ENCODE peak calls at places on chromosomes 4 and X, in six cellular contexts. One of them, this sample, is unnamed.

GRCh38 chrX:128807367-128807766 is 715.9 kb downstream of the SMARCA1 start:
- DNase-seq in H9: no peak
- DNase-seq in BJ: no peak
- DNase-seq in lower lobe of right lung: no peak
- DNase-seq in AG04449: no peak
- DNase-seq in mucosa of descending colon: no peak
- DNase-seq in this sample: no peak

GRCh38 chr4:20194079-20195013 is 57.4 kb upstream of the SLIT2 start:
- DNase-seq in H9: no peak
- DNase-seq in BJ: peak; percentile 78
- DNase-seq in lower lobe of right lung: no peak
- DNase-seq in AG04449: peak; percentile 63
- DNase-seq in mucosa of descending colon: no peak
- DNase-seq in this sample: no peak

GRCh38 chrX:39975094-39975865 is 122.5 kb downstream of the BCOR start:
- DNase-seq in H9: no peak
- DNase-seq in BJ: no peak
- DNase-seq in lower lobe of right lung: no peak
- DNase-seq in AG04449: no peak
- DNase-seq in mucosa of descending colon: peak; percentile 77
- DNase-seq in this sample: no peak

GRCh38 chrX:122703762-122704161 is 480.3 kb upstream of the GRIA3 start:
- DNase-seq in H9: no peak
- DNase-seq in BJ: no peak
- DNase-seq in lower lobe of right lung: no peak
- DNase-seq in AG04449: no peak
- DNase-seq in mucosa of descending colon: no peak
- DNase-seq in this sample: no peak

GRCh38 chrX:70043685-70044084 is 6.1 kb downstream of the AWAT2 start:
- DNase-seq in H9: no peak
- DNase-seq in BJ: no peak
- DNase-seq in lower lobe of right lung: no peak
- DNase-seq in AG04449: no peak
- DNase-seq in mucosa of descending colon: no peak
- DNase-seq in this sample: no peak

GRCh38 chr4:81314196-81314896 is 99.3 kb upstream of the PRKG2 start:
- DNase-seq in H9: no peak
- DNase-seq in BJ: peak; percentile 41
- DNase-seq in lower lobe of right lung: peak; percentile 55
- DNase-seq in AG04449: no peak
- DNase-seq in mucosa of descending colon: peak; percentile 79
- DNase-seq in this sample: no peak

GRCh38 chr4:173415885-173416658 is 17.2 kb upstream of the SCRG1 start:
- DNase-seq in H9: no peak
- DNase-seq in BJ: no peak
- DNase-seq in lower lobe of right lung: peak; percentile 85
- DNase-seq in AG04449: no peak
- DNase-seq in mucosa of descending colon: peak; percentile 64
- DNase-seq in this sample: no peak

GRCh38 chr4:19259920-19260319 is 991.8 kb upstream of the SLIT2 start:
- DNase-seq in H9: no peak
- DNase-seq in BJ: no peak
- DNase-seq in lower lobe of right lung: no peak
- DNase-seq in AG04449: no peak
- DNase-seq in mucosa of descending colon: no peak
- DNase-seq in this sample: no peak

DNA sequence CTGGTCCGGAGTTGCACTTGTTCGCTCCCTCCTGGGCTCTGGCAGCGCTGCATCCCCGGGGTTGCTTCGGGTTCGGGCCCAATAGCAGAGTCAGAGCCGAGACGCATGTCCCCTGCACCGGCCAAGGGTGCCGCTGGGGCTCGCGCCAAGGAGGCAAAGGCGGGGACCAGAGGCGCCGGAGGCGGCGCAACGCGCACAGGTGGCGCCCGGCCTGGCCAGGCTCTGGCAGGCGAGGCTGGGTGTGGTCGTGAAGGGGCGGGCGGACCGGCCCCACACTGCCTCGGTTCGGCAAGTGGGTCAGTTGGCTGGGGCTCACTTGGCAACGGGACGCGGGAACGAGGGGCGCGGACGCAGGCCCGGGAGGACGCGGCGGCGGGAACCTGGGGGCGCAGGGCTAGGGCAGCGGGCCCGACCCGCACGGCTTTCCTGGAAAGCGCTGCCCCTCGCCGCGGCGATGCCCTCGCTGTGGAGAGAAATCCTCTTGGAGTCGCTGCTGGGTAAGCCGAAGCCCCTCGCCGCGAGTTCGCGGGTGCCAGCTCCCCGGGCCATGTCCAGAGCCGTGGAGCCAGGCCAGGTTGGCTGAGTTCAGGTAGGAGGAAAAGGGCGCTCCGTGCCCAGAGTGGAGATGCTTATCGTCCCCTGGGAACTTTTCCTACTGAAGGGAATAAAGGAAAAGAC is at the start of gene CWH43:
- DNase-seq in H9: peak; percentile 73
- DNase-seq in BJ: no peak
- DNase-seq in lower lobe of right lung: peak; percentile 39
- DNase-seq in AG04449: no peak
- DNase-seq in mucosa of descending colon: peak; percentile 81
- DNase-seq in this sample: peak; percentile 41
- TF ChIP-seq CTCF in H9: peak; percentile 39
- TF ChIP-seq CTCF in BJ: no peak
- TF ChIP-seq CTCF in lower lobe of right lung: no peak
- TF ChIP-seq CTCF in AG04449: no peak
- TF ChIP-seq CTCF in mucosa of descending colon: no peak
- TF ChIP-seq CTCF in this sample: no peak

GRCh38 chrX:100410901-100411801 is 1.1 kb upstream of the PCDH19 start:
- DNase-seq in H9: peak; percentile 35
- DNase-seq in BJ: no peak
- DNase-seq in lower lobe of right lung: no peak
- DNase-seq in AG04449: no peak
- DNase-seq in mucosa of descending colon: no peak
- DNase-seq in this sample: peak; percentile 43

GRCh38 chrX:100409316-100410082 is 574 bp downstream of the PCDH19 start:
- DNase-seq in H9: no peak
- DNase-seq in BJ: no peak
- DNase-seq in lower lobe of right lung: no peak
- DNase-seq in AG04449: no peak
- DNase-seq in mucosa of descending colon: no peak
- DNase-seq in this sample: no peak

GRCh38 chrX:100408643-100409315 is 1.3 kb downstream of the PCDH19 start:
- DNase-seq in H9: peak; percentile 46
- DNase-seq in BJ: no peak
- DNase-seq in lower lobe of right lung: no peak
- DNase-seq in AG04449: no peak
- DNase-seq in mucosa of descending colon: no peak
- DNase-seq in this sample: no peak

GRCh38 chrX:100411802-100412333 is 1.8 kb upstream of the PCDH19 start:
- DNase-seq in H9: no peak
- DNase-seq in BJ: no peak
- DNase-seq in lower lobe of right lung: no peak
- DNase-seq in AG04449: no peak
- DNase-seq in mucosa of descending colon: no peak
- DNase-seq in this sample: no peak

DNA sequence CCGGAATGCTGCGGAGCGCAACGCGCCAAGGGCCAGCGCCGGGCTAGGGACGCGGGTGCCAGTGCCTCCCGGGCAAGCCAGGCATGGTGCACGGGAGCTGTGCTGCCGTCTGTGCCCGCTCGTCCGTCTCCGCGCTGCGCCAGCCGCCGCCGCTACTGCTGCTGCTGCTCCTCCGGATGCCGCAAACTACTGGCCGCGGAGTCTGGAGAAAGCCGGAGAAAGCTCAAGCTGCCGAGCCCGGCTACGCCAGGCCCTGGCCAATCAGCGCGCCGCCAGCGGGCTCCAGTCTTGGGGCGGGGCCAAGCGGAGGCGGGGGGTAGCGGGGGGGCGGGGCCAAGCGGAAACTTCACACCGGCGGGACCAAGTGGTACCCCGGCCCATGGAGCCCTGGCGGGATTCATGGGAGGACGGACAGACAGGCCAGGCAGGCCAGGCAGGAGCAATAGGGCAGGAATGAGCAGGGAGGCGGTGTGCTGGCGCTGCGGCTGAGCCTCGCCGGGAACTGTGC is at the start of gene PCDH19:
- DNase-seq in H9: peak; percentile 86
- DNase-seq in BJ: no peak
- DNase-seq in lower lobe of right lung: peak; percentile 52
- DNase-seq in AG04449: no peak
- DNase-seq in mucosa of descending colon: no peak
- DNase-seq in this sample: peak; percentile 73
- TF ChIP-seq CTCF in H9: no peak
- TF ChIP-seq CTCF in BJ: no peak
- TF ChIP-seq CTCF in lower lobe of right lung: no peak
- TF ChIP-seq CTCF in AG04449: no peak
- TF ChIP-seq CTCF in mucosa of descending colon: no peak
- TF ChIP-seq CTCF in this sample: no peak

DNA sequence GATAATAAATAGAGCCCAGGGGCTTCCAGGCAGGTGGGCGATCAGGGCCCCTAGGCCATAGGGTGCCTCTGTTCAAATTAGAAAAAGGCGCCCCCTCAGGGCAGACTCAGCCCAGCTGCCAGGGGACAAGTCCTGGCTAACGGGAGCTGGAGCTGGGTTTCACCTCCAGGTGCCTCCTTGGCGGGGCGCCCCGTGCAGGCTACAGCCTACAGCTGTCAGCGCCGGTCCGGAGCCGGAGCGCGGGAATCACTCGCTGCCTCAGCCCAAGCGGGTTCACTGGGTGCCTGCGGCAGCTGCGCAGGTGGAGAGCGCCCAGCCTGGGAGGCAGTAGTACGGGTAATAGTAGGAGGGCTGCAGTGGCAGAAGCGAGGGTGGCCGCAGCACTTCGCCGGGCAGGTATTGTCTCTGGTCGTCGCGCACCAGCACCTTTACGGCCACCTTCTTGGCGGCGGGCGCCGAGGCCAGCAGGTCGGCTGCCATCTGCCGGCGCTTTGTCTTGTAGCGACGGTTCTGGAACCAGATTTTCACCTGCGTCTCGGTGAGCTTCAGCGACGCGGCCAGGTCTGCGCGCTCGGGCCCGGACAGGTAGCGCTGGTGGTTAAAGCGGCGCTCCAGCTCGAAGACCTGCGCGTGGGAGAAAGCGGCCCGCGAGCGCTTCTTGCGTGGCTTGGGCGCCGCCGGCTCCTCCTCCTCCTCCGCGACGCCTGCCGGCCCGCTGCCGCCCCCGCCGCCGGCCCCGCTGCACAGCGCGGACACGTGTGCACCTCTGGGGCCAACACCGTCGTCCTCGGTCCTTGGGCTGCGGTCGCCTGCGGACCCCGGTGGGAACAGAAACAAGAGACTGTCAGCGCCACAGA is 2.4 kb downstream of the NKX3-2 start:
- DNase-seq in H9: peak; percentile 90
- DNase-seq in BJ: no peak
- DNase-seq in lower lobe of right lung: no peak
- DNase-seq in AG04449: no peak
- DNase-seq in mucosa of descending colon: no peak
- DNase-seq in this sample: peak; percentile 41
- TF ChIP-seq CTCF in H9: peak; percentile 53
- TF ChIP-seq CTCF in BJ: peak; percentile 19
- TF ChIP-seq CTCF in lower lobe of right lung: no peak
- TF ChIP-seq CTCF in AG04449: peak; percentile 27
- TF ChIP-seq CTCF in mucosa of descending colon: no peak
- TF ChIP-seq CTCF in this sample: peak; percentile 31

GRCh38 chrX:45208121-45208856 is 7.6 kb upstream of the DIPK2B start:
- DNase-seq in H9: no peak
- DNase-seq in BJ: no peak
- DNase-seq in lower lobe of right lung: no peak
- DNase-seq in AG04449: no peak
- DNase-seq in mucosa of descending colon: no peak
- DNase-seq in this sample: no peak
- TF ChIP-seq CTCF in H9: peak; percentile 50
- TF ChIP-seq CTCF in BJ: no peak
- TF ChIP-seq CTCF in lower lobe of right lung: no peak
- TF ChIP-seq CTCF in AG04449: no peak
- TF ChIP-seq CTCF in mucosa of descending colon: no peak
- TF ChIP-seq CTCF in this sample: no peak

GRCh38 chrX:131816551-131817136 is 206.5 kb upstream of the STK26 start:
- DNase-seq in H9: no peak
- DNase-seq in BJ: no peak
- DNase-seq in lower lobe of right lung: no peak
- DNase-seq in AG04449: no peak
- DNase-seq in mucosa of descending colon: no peak
- DNase-seq in this sample: no peak
- TF ChIP-seq CTCF in H9: no peak
- TF ChIP-seq CTCF in BJ: peak; percentile 1
- TF ChIP-seq CTCF in lower lobe of right lung: peak; percentile 28
- TF ChIP-seq CTCF in AG04449: no peak
- TF ChIP-seq CTCF in mucosa of descending colon: no peak
- TF ChIP-seq CTCF in this sample: no peak

DNA sequence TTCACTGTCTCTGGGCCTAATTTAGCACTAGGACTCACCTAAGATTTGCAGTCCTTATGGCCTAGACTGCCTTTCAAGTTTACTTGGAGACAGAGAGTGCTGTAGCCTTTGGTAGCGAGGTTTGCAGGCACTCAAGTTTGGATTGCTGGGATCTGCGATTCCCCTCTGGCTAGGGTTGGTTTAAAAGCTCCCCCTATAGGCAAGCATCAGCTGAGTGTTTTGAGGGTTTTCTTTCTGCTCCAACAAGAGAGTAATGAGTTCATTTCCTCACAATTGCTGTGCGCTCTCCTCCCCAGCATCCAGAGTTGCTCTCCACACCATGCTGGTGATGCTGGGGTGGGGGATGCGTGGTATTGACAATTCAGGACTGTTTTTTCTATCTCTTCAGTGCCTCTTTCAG is 206.9 kb downstream of the GLUD2 start:
- DNase-seq in H9: peak; percentile 36
- DNase-seq in BJ: no peak
- DNase-seq in lower lobe of right lung: no peak
- DNase-seq in AG04449: no peak
- DNase-seq in mucosa of descending colon: no peak
- DNase-seq in this sample: no peak
- TF ChIP-seq CTCF in H9: peak; percentile 58
- TF ChIP-seq CTCF in BJ: no peak
- TF ChIP-seq CTCF in lower lobe of right lung: no peak
- TF ChIP-seq CTCF in AG04449: no peak
- TF ChIP-seq CTCF in mucosa of descending colon: no peak
- TF ChIP-seq CTCF in this sample: peak; percentile 13

GRCh38 chrX:117517994-117518393 is 598.6 kb downstream of the KLHL13 start:
- DNase-seq in H9: no peak
- DNase-seq in BJ: no peak
- DNase-seq in lower lobe of right lung: no peak
- DNase-seq in AG04449: no peak
- DNase-seq in mucosa of descending colon: no peak
- DNase-seq in this sample: no peak
- TF ChIP-seq CTCF in H9: no peak
- TF ChIP-seq CTCF in BJ: no peak
- TF ChIP-seq CTCF in lower lobe of right lung: no peak
- TF ChIP-seq CTCF in AG04449: no peak
- TF ChIP-seq CTCF in mucosa of descending colon: no peak
- TF ChIP-seq CTCF in this sample: no peak

GRCh38 chr4:170374770-170375169 is 285.0 kb upstream of the AADAT start:
- DNase-seq in H9: peak; percentile 73
- DNase-seq in BJ: no peak
- DNase-seq in lower lobe of right lung: no peak
- DNase-seq in AG04449: no peak
- DNase-seq in mucosa of descending colon: no peak
- DNase-seq in this sample: no peak
- TF ChIP-seq CTCF in H9: peak; percentile 81
- TF ChIP-seq CTCF in BJ: no peak
- TF ChIP-seq CTCF in lower lobe of right lung: peak; percentile 29
- TF ChIP-seq CTCF in AG04449: peak; percentile 11
- TF ChIP-seq CTCF in mucosa of descending colon: peak; percentile 36
- TF ChIP-seq CTCF in this sample: peak; percentile 67

This sample was measured in glutamatergic neuron.